ENCODE peak calls at places on chromosome 1, in five cellular contexts. C is effector CD4-positive, alpha-beta T cell; E is activated T-helper 1 cell treated with Interleukin-2 at 50 U/mL for 16 hours; Z is GM19239; S is lung microvascular endothelial cell. T is an unnamed sample.
A peak's percentile ranks its signal among the peaks of the same experiment; 100 is the strongest.

GRCh38 chr1:204180133-204180532 is 14.0 kb upstream of the REN start:
- DNase-seq in C (no peak), E (no peak), Z (no peak), S (no peak), T (no peak)

GRCh38 chr1:19799877-19800804 is at the start of gene TMCO4:
- DNase-seq in C (peak; percentile 14), E (peak; percentile 26), Z (peak; percentile 64), S (peak; percentile 56), T (peak; percentile 12)

GRCh38 chr1:246219508-246220030 is 287.5 kb downstream of the SMYD3 start:
- DNase-seq in C (no peak), E (no peak), Z (no peak), S (no peak), T (no peak)

GRCh38 chr1:213123532-213123931 is 72.5 kb downstream of the RPS6KC1 start:
- DNase-seq in C (no peak), E (no peak), Z (no peak), S (peak; percentile 52), T (no peak)

GRCh38 chr1:119982006-119982405 is 85.7 kb upstream of the ADAM30 start:
- DNase-seq in C (no peak), E (no peak), Z (no peak), S (no peak), T (no peak)

GRCh38 chr1:11942280-11942679 is 7.8 kb downstream of the PLOD1 start:
- DNase-seq in C (no peak), E (no peak), Z (no peak), S (no peak), T (no peak)

GRCh38 chr1:24351918-24352637 is 32.9 kb downstream of the GRHL3 start:
- DNase-seq in C (no peak), E (no peak), Z (no peak), S (no peak), T (no peak)

GRCh38 chr1:156476501-156477298 is 23.9 kb downstream of the MEF2D start:
- DNase-seq in C (no peak), E (no peak), Z (no peak), S (peak; percentile 44), T (no peak)

GRCh38 chr1:110771245-110772022 is 96.7 kb upstream of the KCNA3 start:
- DNase-seq in C (no peak), E (no peak), Z (no peak), S (no peak), T (no peak)

GRCh38 chr1:225509376-225509707 is 81.5 kb upstream of the LBR start:
- DNase-seq in C (no peak), E (no peak), Z (no peak), S (no peak), T (no peak)

GRCh38 chr1:112618721-112619517 is at the start of gene ST7L:
- DNase-seq in C (peak; percentile 41), E (peak; percentile 32), Z (no peak), S (peak; percentile 87), T (no peak)

GRCh38 chr1:183285746-183286145 is 99.7 kb downstream of the LAMC2 start:
- DNase-seq in C (no peak), E (no peak), Z (no peak), S (no peak), T (no peak)

GRCh38 chr1:160108888-160109662 is 6.5 kb upstream of the ATP1A2 start:
- DNase-seq in C (no peak), E (no peak), Z (peak; percentile 34), S (peak; percentile 55), T (no peak)

GRCh38 chr1:12486401-12487005 is 131.5 kb downstream of the DHRS3 start:
- DNase-seq in C (no peak), E (no peak), Z (no peak), S (no peak), T (no peak)

GRCh38 chr1:187264995-187265602 is 436.4 kb downstream of the PLA2G4A start:
- DNase-seq in C (no peak), E (no peak), Z (no peak), S (peak; percentile 26), T (no peak)

T was measured in activated CD4-positive, CD25-positive, alpha-beta regulatory T cell treated with anti-CD3 and anti-CD28 coated beads, Interleukin-2, amount 50 U/mL, for 16 hours.